ENCODE peak calls at places on chromosomes 12 and 14, in six cellular contexts. F is fibroblast of lung, M is heart right ventricle, I is cardiac muscle cell, H is spleen, V is SJCRH30. Q is an unnamed sample. For H3K4me1, the result is how much of the 10 kb centered on the place peaks cover.

GRCh38 chr12:81546811-81547210 is 212.3 kb downstream of the PPFIA2 start:
- DNase-seq in I (no peak), F (no peak), H (no peak), M (no peak), V (no peak), Q (no peak)

GRCh38 chr12:42978718-42979117 is 389.2 kb upstream of the PRICKLE1 start:
- DNase-seq in I (no peak), F (no peak), M (no peak), H (no peak), V (no peak), Q (no peak)

GRCh38 chr14:95296595-95297365 is 22.9 kb downstream of the CLMN start:
- DNase-seq in F (no peak), M (no peak), H (no peak), V (peak), I (no peak), Q (no peak)

GRCh38 chr14:94622653-94623421 is 10.6 kb downstream of the SERPINA3 start:
- DNase-seq in I (no peak), M (no peak), H (peak), F (no peak), V (peak), Q (no peak)

GRCh38 chr12:24507827-24508226 is 441.1 kb downstream of the BCAT1 start:
- DNase-seq in F (peak), V (no peak), I (no peak), H (no peak), M (no peak), Q (no peak)

GRCh38 chr12:106583578-106584103 is 837 bp downstream of the RFX4 start:
- DNase-seq in V (no peak), F (peak), I (peak), H (no peak), M (no peak), Q (no peak)

GRCh38 chr12:81005635-81006034 is 67.9 kb upstream of the LIN7A start:
- DNase-seq in H (no peak), I (no peak), V (no peak), F (no peak), M (no peak), Q (no peak)

GRCh38 chr12:124700810-124701594 is 133.6 kb upstream of the NCOR2 start:
- DNase-seq in M (no peak), I (peak), H (no peak), V (no peak), F (no peak), Q (no peak)

GRCh38 chr14:105140581-105140980 is 28.0 kb downstream of the JAG2 start:
- DNase-seq in H (peak), F (no peak), V (no peak), M (no peak), I (no peak), Q (no peak)

GRCh38 chr12:112023759-112024396 is 10.7 kb downstream of the ERP29 start:
- DNase-seq in I (no peak), M (no peak), F (no peak), H (no peak), V (no peak), Q (no peak)

GRCh38 chr12:110266980-110267620 is 13.9 kb upstream of the ATP2A2 start:
- DNase-seq in V (peak), M (peak), F (peak), H (no peak), I (peak), Q (no peak)

GRCh38 chr12:112303004-112303403 is 79.2 kb downstream of the HECTD4 start:
- DNase-seq in I (no peak), V (no peak), F (peak), H (no peak), M (no peak), Q (no peak)

GRCh38 chr12:130068741-130069140 is 93.5 kb upstream of the FZD10 start:
- DNase-seq in F (no peak), I (no peak), V (no peak), H (no peak), M (no peak), Q (no peak)

GRCh38 chr14:91284146-91284790 is 39.8 kb upstream of the GPR68 start:
- DNase-seq in I (peak), V (no peak), M (no peak), F (peak), H (no peak), Q (no peak)

GRCh38 chr12:110661337-110661972 is 27.5 kb downstream of the HVCN1 start:
- DNase-seq in M (peak), F (no peak), I (no peak), V (no peak), H (peak), Q (peak)

GRCh38 chr12:131209082-131210070 is 255.7 kb downstream of the ADGRD1 start:
- DNase-seq in H (peak), F (no peak), M (no peak), V (no peak), I (no peak), Q (no peak)

GRCh38 chr12:79409562-79409961 is 281.2 kb downstream of the PAWR start:
- DNase-seq in F (peak), M (no peak), I (peak), H (no peak), V (no peak), Q (no peak)

GRCh38 chr12:79406993-79407392 is 283.8 kb downstream of the PAWR start:
- DNase-seq in H (no peak), F (no peak), M (no peak), V (no peak), I (no peak), Q (no peak)

GRCh38 chr12:79411791-79412190 is 279.0 kb downstream of the PAWR start:
- DNase-seq in V (no peak), F (no peak), H (no peak), M (no peak), I (no peak), Q (no peak)

GRCh38 chr12:79407671-79408622 is 282.8 kb downstream of the PAWR start:
- DNase-seq in F (peak), I (peak), V (peak), H (no peak), M (peak), Q (no peak)

DNA sequence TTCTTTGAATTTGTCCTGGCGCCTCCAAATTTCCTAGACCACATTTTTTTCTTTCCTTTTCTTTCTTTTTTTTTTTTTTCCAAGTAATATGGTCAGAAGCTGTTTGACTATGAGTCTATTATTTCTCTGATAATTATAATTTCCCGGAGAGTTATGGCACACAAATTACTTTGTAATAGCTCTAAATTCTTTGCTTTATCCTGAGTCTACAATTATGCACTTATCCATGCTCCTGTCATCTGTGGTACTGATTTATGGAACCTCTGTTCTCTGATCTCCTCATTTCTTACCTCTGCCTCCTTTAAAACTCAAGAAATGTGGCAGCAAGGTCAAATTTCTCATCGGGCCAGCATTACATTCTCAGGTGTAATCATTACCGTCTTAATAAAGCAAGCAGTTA is 282.1 kb downstream of the PAWR start:
- DNase-seq in F (no peak), M (no peak), H (no peak), I (no peak), V (no peak), Q (no peak)
- H3K4me3 ChIP-seq in F (no peak), M (no peak), H (no peak), I (no peak), V (no peak), Q (no peak)

DNA sequence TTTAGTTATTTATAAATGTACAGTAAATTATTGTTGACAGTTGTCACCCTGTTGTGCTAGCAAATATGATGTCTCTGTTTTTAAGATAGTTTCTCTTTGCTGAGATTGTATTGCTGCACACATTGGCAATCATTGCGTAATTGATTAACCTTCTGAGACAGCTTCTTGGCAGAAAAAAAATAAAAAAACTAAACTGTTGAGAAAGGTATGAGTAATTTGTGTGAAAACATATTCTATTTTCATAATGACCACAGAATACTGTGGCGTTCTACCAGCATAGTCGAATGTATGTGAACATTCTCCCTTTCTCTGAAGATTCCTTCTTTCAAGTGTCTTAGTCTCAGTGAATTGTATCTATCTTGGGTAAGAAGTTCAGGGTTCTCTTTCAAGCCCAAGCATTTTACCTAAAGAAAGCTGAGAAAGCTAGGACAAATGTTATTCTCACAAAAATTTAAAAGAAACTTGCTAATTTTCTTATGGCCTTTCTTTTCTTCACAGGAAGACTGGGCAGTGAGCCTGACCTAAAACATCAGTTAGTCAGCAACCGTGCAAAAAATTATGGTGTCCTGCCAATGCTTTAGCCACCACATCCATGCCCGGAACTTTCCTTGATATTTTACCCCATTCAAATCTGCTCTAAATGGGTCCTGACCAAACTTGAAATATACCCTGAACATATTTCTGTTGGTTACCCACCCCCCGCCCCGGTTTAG is 69.0 kb upstream of the REP15 start:
- DNase-seq in I (no peak), M (no peak), H (no peak), V (no peak), F (peak), Q (no peak)
- H3K4me1 ChIP-seq in I (under half), M (under half), H (under half), V (under half), F (under half), Q (under half)

GRCh38 chr12:14955876-14956811 is 5.3 kb downstream of the ARHGDIB start:
- DNase-seq in I (no peak), F (no peak), H (no peak), M (no peak), V (no peak), Q (peak)

GRCh38 chr12:14950982-14951746 is 10.2 kb downstream of the ARHGDIB start:
- DNase-seq in I (peak), H (no peak), V (no peak), M (peak), F (no peak), Q (no peak)

GRCh38 chr12:14953752-14954151 is 7.6 kb downstream of the ARHGDIB start:
- DNase-seq in M (no peak), F (no peak), H (no peak), I (no peak), V (no peak), Q (no peak)

GRCh38 chr12:14952295-14952995 is 9.0 kb downstream of the ARHGDIB start:
- DNase-seq in M (peak), H (peak), F (peak), V (no peak), I (no peak), Q (peak)

DNA sequence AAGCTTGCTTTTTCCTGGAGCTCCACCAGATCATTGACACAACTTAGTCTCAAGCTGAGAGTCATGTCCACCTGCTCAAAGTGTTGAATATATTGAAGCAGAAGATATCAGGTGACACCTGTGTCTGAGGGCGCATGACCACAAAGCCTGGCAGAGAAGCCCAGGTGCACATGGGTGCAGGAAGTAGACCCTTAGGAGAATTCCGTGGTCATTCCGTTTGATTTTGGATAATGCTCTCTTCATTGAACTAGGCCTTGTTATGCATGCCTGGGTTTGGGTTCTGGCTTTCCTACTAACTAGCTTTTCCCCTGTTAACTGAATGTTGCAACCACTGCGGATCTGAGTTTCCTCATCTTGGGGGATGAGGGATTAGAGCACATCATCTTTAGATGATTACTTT is 7.1 kb downstream of the ARHGDIB start:
- DNase-seq in M (no peak), I (no peak), F (no peak), H (no peak), V (no peak), Q (peak)
- H3K27ac ChIP-seq in M (peak), I (no peak), F (no peak), H (peak), V (no peak), Q (peak)

DNA sequence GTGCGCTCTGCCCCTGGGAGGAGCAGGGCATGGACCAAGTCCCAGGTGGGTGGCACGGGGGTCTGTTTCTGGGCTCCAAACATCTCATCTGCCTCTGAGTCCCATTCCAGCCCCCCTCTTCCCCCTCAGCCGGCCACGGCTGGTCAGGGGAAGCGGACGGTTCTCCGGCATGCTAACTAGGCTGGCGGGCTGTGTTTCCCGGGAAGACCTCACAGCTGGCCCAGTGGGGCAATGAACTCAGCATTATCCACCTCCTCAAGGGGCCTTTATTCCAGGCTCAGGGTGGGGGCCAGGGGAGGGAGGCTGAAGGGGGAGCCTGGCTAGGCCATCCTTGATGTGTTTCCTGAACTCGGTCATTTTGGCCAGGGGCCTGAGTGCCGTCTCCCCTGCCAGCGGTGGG is 7.7 kb downstream of the LRP1 start:
- DNase-seq in I (no peak), F (peak), H (peak), M (peak), V (peak), Q (no peak)
- H3K4me3 ChIP-seq in I (no peak), F (peak), H (no peak), M (peak), V (no peak), Q (no peak)

GRCh38 chr12:116441292-116441691 is 117.9 kb upstream of the MAP1LC3B2 start:
- DNase-seq in M (no peak), H (peak), V (no peak), F (no peak), I (no peak), Q (no peak)
- H3K4me1 ChIP-seq in M (under half), H (under half), V (under half), F (under half), I (under half), Q (under half)

DNA sequence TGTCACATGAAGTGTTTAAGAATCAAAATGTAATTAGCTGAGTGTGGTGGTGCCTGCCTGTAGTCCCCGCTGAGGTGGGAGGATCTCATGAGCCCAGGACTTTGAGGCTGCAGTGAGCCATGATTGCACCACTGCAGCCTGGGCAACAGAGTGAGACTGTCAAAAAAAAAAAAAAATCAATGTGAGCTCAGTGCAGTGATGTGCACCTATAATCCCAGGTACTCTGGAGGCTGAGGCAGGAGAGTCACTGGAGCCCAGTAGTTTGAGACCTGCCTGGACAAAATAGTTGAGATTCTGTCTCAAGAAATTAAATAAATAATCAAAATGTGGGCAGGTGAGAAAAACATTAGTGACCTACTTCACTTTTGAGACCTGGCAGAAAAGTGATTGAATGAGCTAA is 140.0 kb downstream of the MON2 start:
- DNase-seq in F (no peak), I (no peak), M (no peak), V (no peak), H (no peak), Q (no peak)
- H3K27ac ChIP-seq in F (no peak), I (no peak), M (no peak), V (no peak), H (no peak), Q (no peak)

DNA sequence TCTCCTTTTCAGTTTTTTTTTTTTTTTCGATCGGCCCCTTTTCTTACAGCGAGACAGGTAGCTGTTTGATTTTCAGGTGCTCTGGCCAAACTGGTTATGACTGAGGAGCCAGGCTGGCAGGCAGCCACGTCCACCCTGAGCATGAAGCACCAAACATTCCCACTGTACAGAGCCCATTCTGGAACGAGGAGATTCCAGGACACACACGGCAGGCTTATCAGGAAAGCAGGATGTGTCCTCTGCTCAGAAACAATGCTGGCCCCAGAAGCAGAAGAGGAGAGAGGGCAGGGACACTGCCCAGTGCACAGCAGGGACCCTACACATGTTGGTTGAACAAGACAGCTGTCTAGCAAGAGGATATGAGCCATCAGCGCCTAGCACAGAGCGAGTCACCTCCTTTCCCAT is 3.7 kb upstream of the KRT2 start:
- DNase-seq in M (no peak), I (no peak), F (no peak), H (no peak), V (no peak), Q (no peak)
- H3K4me3 ChIP-seq in M (no peak), I (no peak), F (no peak), H (no peak), V (no peak), Q (no peak)

DNA sequence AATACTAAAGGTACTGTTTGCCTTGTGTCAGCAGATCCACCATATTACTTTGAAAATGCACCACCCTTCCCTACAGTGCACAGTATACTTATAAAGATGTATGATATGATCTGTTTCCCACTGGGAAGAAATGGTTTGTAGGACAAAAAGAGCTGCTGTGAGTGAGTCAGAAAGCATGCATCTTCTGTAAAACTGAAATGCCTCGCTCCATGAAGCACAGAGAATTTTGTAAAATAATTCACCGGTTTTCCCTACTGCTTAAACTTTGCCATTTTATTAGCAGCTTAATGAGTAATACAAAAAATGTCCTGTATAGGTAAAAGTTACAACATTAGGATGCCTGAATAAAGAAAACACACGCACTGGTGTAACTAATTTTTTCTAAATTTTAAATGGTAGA is 68.8 kb downstream of the MDGA2 start:
- DNase-seq in F (no peak), M (no peak), H (no peak), V (no peak), I (no peak), Q (no peak)
- H3K4me1 ChIP-seq in F (under half), M (under half), H (under half), V (under half), I (under half), Q (under half)

DNA sequence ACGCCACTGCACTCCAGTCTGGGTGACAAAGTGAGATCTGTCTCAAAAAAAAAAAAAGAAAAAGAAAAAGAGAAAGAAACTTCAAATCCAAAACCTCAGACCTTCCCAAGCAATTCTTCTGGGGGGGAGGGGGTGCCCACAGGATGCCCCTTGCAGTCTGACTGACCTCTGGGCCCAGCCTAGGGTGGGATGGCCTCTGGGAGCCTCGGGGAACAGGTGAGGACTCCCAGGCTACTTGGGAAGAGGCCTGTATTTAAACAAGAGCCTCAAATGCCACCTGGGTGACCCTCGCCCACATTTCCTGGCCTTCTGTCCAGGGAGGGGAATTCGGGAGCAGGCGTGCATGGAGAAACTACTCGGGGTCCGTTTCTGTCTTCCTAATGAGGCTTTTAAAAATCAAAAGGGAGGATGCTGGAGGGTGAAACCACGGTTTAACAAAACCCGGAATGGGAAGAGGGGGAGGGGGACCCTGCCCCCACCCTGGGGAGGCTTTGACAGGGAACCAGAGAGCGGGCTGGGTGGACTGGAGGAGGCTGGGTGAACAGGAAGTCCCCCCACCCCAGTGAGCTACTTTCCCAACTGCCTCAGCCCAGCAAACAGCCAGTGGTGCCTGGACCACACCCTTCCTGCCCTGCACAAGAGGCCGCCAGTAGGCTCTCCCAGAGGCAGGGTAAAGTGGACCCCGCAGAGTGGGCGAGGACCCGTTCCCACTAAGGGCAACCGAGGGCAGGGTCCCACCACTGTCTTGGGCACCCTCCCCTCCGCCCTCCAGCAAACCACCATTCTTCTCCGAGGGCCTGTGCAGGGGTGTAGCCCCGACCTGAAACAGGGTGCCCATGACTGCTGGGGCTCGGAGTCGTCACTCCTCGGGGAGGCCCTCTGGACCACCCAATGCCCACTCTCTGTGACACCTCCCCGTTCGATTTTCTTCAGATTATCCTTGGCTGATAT is 1.5 kb upstream of the FBRSL1 start:
- DNase-seq in I (no peak), F (no peak), V (no peak), H (peak), M (peak), Q (peak)
- H3K27ac ChIP-seq in I (no peak), F (no peak), V (no peak), H (peak), M (peak), Q (peak)